ENCODE peak calls at places on chromosomes 13 and 19, in six cellular contexts. K is naive thymus-derived CD8-positive, alpha-beta T cell; Z is C1 segment of cervical spinal cord; A is epithelial cell of prostate; C is psoas muscle; W is RCC 7860. D is an unnamed sample.

GRCh38 chr13:78595458-78595818 is 7.9 kb downstream of the POU4F1 start:
- DNase-seq in K (no peak), Z (no peak), A (no peak), C (no peak), W (no peak), D (no peak)

GRCh38 chr13:99686157-99686572 is 184.9 kb downstream of the TM9SF2 start:
- DNase-seq in K (no peak), Z (no peak), A (no peak), C (no peak), W (peak; percentile 28), D (peak; percentile 60)

GRCh38 chr13:97335488-97336134 is 98.4 kb upstream of the RAP2A start:
- DNase-seq in K (no peak), Z (no peak), A (no peak), C (no peak), W (no peak), D (no peak)

GRCh38 chr19:30784850-30785459 is 412.8 kb downstream of the ZNF536 start:
- DNase-seq in K (peak; percentile 40), Z (no peak), A (no peak), C (peak; percentile 48), W (no peak), D (peak; percentile 67)

GRCh38 chr13:51225034-51225433 is 2.8 kb downstream of the FAM124A start:
- DNase-seq in K (no peak), Z (no peak), A (no peak), C (no peak), W (no peak), D (no peak)

GRCh38 chr13:23810842-23811241 is 78.4 kb downstream of the MIPEP start:
- DNase-seq in K (no peak), Z (no peak), A (no peak), C (no peak), W (no peak), D (no peak)

GRCh38 chr13:61286148-61286745 is 129.4 kb downstream of the PCDH20 start:
- DNase-seq in K (no peak), Z (no peak), A (no peak), C (no peak), W (peak; percentile 7), D (no peak)

GRCh38 chr13:20461860-20462532 is 63.7 kb downstream of the CRYL1 start:
- DNase-seq in K (no peak), Z (no peak), A (no peak), C (no peak), W (no peak), D (no peak)

GRCh38 chr13:96994030-96994848 is at the start of gene OXGR1:
- DNase-seq in K (no peak), Z (peak; percentile 5), A (no peak), C (peak; percentile 15), W (no peak), D (no peak)

GRCh38 chr19:29247912-29248311 is 35.0 kb upstream of the UQCRFS1 start:
- DNase-seq in K (no peak), Z (no peak), A (no peak), C (no peak), W (no peak), D (no peak)

GRCh38 chr13:56713656-56714055 is 427.1 kb upstream of the PRR20A start:
- DNase-seq in K (no peak), Z (no peak), A (no peak), C (no peak), W (no peak), D (no peak)

GRCh38 chr19:15304140-15304705 is 28.1 kb downstream of the BRD4 start:
- DNase-seq in K (no peak), Z (no peak), A (no peak), C (no peak), W (no peak), D (peak; percentile 67)

GRCh38 chr19:49094505-49095482 is 9.5 kb downstream of the SNRNP70 start:
- DNase-seq in K (no peak), Z (no peak), A (no peak), C (peak; percentile 58), W (no peak), D (peak; percentile 74)

GRCh38 chr13:46639033-46639981 is 86.3 kb downstream of the LRCH1 start:
- DNase-seq in K (no peak), Z (no peak), A (no peak), C (no peak), W (peak; percentile 80), D (no peak)

GRCh38 chr19:44903602-44904425 is 1.8 kb upstream of the APOE start:
- DNase-seq in K (peak; percentile 72), Z (peak; percentile 63), A (no peak), C (peak; percentile 75), W (peak; percentile 10), D (peak; percentile 85)

GRCh38 chr19:35476149-35476548 is 14.1 kb downstream of the KRTDAP start:
- DNase-seq in K (no peak), Z (no peak), A (no peak), C (no peak), W (no peak), D (no peak)

GRCh38 chr13:109205315-109205714 is 575.9 kb downstream of the MYO16 start:
- DNase-seq in K (no peak), Z (no peak), A (no peak), C (no peak), W (no peak), D (no peak)

GRCh38 chr13:45786293-45786920 is 65.1 kb downstream of the SIAH3 start:
- DNase-seq in K (peak; percentile 11), Z (no peak), A (no peak), C (no peak), W (no peak), D (peak; percentile 45)

GRCh38 chr19:52214241-52214640 is 24.4 kb downstream of the PPP2R1A start:
- DNase-seq in K (no peak), Z (no peak), A (no peak), C (no peak), W (no peak), D (no peak)

GRCh38 chr13:98796191-98796590 is 43.7 kb upstream of the SLC15A1 start:
- DNase-seq in K (no peak), Z (no peak), A (no peak), C (no peak), W (no peak), D (no peak)

GRCh38 chr13:50016421-50016820 is 1.2 kb downstream of the KCNRG start:
- DNase-seq in K (no peak), Z (no peak), A (no peak), C (no peak), W (no peak), D (no peak)

GRCh38 chr13:44451651-44452050 is 78.0 kb downstream of the SERP2 start:
- DNase-seq in K (no peak), Z (no peak), A (no peak), C (no peak), W (no peak), D (no peak)

GRCh38 chr13:98473135-98473791 is 103.6 kb downstream of the STK24 start:
- DNase-seq in K (no peak), Z (no peak), A (no peak), C (no peak), W (no peak), D (no peak)

GRCh38 chr19:35124098-35125060 is 8.8 kb downstream of the FXYD3 start:
- DNase-seq in K (peak; percentile 86), Z (peak; percentile 97), A (peak; percentile 64), C (peak; percentile 94), W (peak; percentile 81), D (peak; percentile 95)

GRCh38 chr19:10353793-10354391 is 14.5 kb upstream of the ICAM3 start:
- DNase-seq in K (peak; percentile 26), Z (no peak), A (no peak), C (peak; percentile 62), W (no peak), D (peak; percentile 90)

GRCh38 chr19:57887195-57887941 is 1.5 kb downstream of the ZNF814 start:
- DNase-seq in K (no peak), Z (no peak), A (no peak), C (no peak), W (no peak), D (no peak)

GRCh38 chr19:44548736-44549135 is 19.3 kb upstream of the CEACAM20 start:
- DNase-seq in K (no peak), Z (no peak), A (peak; percentile 43), C (no peak), W (peak; percentile 97), D (no peak)

GRCh38 chr19:46728208-46728607 is 11.3 kb upstream of the PRKD2 start:
- DNase-seq in K (no peak), Z (no peak), A (no peak), C (no peak), W (no peak), D (peak; percentile 64)

GRCh38 chr19:35710784-35711723 is 6.7 kb downstream of the ZBTB32 start:
- DNase-seq in K (no peak), Z (no peak), A (no peak), C (no peak), W (no peak), D (no peak)

GRCh38 chr13:31394491-31394890 is 194.7 kb downstream of the B3GLCT start:
- DNase-seq in K (no peak), Z (no peak), A (no peak), C (no peak), W (no peak), D (no peak)

GRCh38 chr13:24716011-24716410 is 35.8 kb downstream of the ATP12A start:
- DNase-seq in K (no peak), Z (no peak), A (no peak), C (no peak), W (no peak), D (no peak)

GRCh38 chr19:34350161-34350561 is 14.8 kb upstream of the GPI start:
- DNase-seq in K (peak; percentile 91), Z (no peak), A (no peak), C (no peak), W (no peak), D (no peak)

GRCh38 chr13:78960881-78961280 is 301.9 kb upstream of the OBI1 start:
- DNase-seq in K (no peak), Z (no peak), A (no peak), C (no peak), W (no peak), D (no peak)

GRCh38 chr13:35700661-35701060 is 224.2 kb upstream of the MAB21L1 start:
- DNase-seq in K (no peak), Z (no peak), A (no peak), C (no peak), W (no peak), D (no peak)

GRCh38 chr19:33621811-33622504 is at the start of gene CHST8:
- DNase-seq in K (no peak), Z (no peak), A (no peak), C (peak; percentile 43), W (no peak), D (peak; percentile 60)

GRCh38 chr13:40432018-40432978 is 234.1 kb downstream of the FOXO1 start:
- DNase-seq in K (no peak), Z (no peak), A (no peak), C (no peak), W (no peak), D (no peak)

GRCh38 chr13:42270160-42270856 is 1.6 kb upstream of the AKAP11 start:
- DNase-seq in K (no peak), Z (no peak), A (no peak), C (no peak), W (no peak), D (no peak)

GRCh38 chr13:33721719-33722118 is 96.2 kb upstream of the RFC3 start:
- DNase-seq in K (no peak), Z (no peak), A (no peak), C (no peak), W (no peak), D (no peak)

D was measured in Right ventricle myocardium superior.